ENCODE peak calls at places on chromosomes 12 and 14, in nine cellular contexts. One of them, this sample, is unnamed.

GRCh38 chr12:88958153-88958552 is 377.9 kb upstream of the KITLG start:
- DNase-seq in EL: no peak
- DNase-seq in LoVo: no peak
- DNase-seq in foreskin fibroblast: no peak
- DNase-seq in T1000: no peak
- DNase-seq in NCI-H1105: peak; percentile 35
- DNase-seq in left cardiac atrium: no peak
- DNase-seq in A549: no peak
- DNase-seq in CD8-positive, alpha-beta memory T cell: no peak
- DNase-seq in this sample: no peak

GRCh38 chr12:53952871-53953734 is 1.6 kb upstream of the HOXC12 start:
- DNase-seq in EL: no peak
- DNase-seq in LoVo: peak; percentile 76
- DNase-seq in foreskin fibroblast: peak; percentile 44
- DNase-seq in T1000: no peak
- DNase-seq in NCI-H1105: no peak
- DNase-seq in left cardiac atrium: no peak
- DNase-seq in A549: peak; percentile 22
- DNase-seq in CD8-positive, alpha-beta memory T cell: no peak
- DNase-seq in this sample: no peak

GRCh38 chr12:82781288-82782078 is 94.8 kb downstream of the TMTC2 start:
- DNase-seq in EL: no peak
- DNase-seq in LoVo: no peak
- DNase-seq in foreskin fibroblast: no peak
- DNase-seq in T1000: no peak
- DNase-seq in NCI-H1105: no peak
- DNase-seq in left cardiac atrium: no peak
- DNase-seq in A549: no peak
- DNase-seq in CD8-positive, alpha-beta memory T cell: no peak
- DNase-seq in this sample: no peak

GRCh38 chr14:35949933-35950332 is 123.8 kb downstream of the BRMS1L start:
- DNase-seq in EL: no peak
- DNase-seq in LoVo: peak; percentile 8
- DNase-seq in foreskin fibroblast: no peak
- DNase-seq in T1000: no peak
- DNase-seq in NCI-H1105: peak; percentile 78
- DNase-seq in left cardiac atrium: no peak
- DNase-seq in A549: peak; percentile 70
- DNase-seq in CD8-positive, alpha-beta memory T cell: no peak
- DNase-seq in this sample: no peak

GRCh38 chr12:14935031-14935430 is 3.3 kb downstream of the ERP27 start:
- DNase-seq in EL: no peak
- DNase-seq in LoVo: peak; percentile 12
- DNase-seq in foreskin fibroblast: no peak
- DNase-seq in T1000: no peak
- DNase-seq in NCI-H1105: no peak
- DNase-seq in left cardiac atrium: no peak
- DNase-seq in A549: no peak
- DNase-seq in CD8-positive, alpha-beta memory T cell: no peak
- DNase-seq in this sample: no peak

GRCh38 chr12:5088586-5089264 is 45.0 kb downstream of the KCNA5 start:
- DNase-seq in EL: peak; percentile 88
- DNase-seq in LoVo: peak; percentile 75
- DNase-seq in foreskin fibroblast: peak; percentile 91
- DNase-seq in T1000: no peak
- DNase-seq in NCI-H1105: no peak
- DNase-seq in left cardiac atrium: peak; percentile 38
- DNase-seq in A549: peak; percentile 64
- DNase-seq in CD8-positive, alpha-beta memory T cell: no peak
- DNase-seq in this sample: peak; percentile 48

GRCh38 chr12:50932787-50933280 is 19.5 kb upstream of the HIGD1C start:
- DNase-seq in EL: no peak
- DNase-seq in LoVo: peak; percentile 45
- DNase-seq in foreskin fibroblast: peak; percentile 18
- DNase-seq in T1000: no peak
- DNase-seq in NCI-H1105: no peak
- DNase-seq in left cardiac atrium: no peak
- DNase-seq in A549: no peak
- DNase-seq in CD8-positive, alpha-beta memory T cell: no peak
- DNase-seq in this sample: no peak

GRCh38 chr14:68140111-68140741 is 320.6 kb downstream of the RAD51B start:
- DNase-seq in EL: peak; percentile 99
- DNase-seq in LoVo: peak; percentile 93
- DNase-seq in foreskin fibroblast: peak; percentile 97
- DNase-seq in T1000: peak; percentile 85
- DNase-seq in NCI-H1105: peak; percentile 75
- DNase-seq in left cardiac atrium: peak; percentile 25
- DNase-seq in A549: peak; percentile 99
- DNase-seq in CD8-positive, alpha-beta memory T cell: no peak
- DNase-seq in this sample: peak; percentile 62

GRCh38 chr12:64633940-64634337 is 23.6 kb downstream of the RASSF3 start:
- DNase-seq in EL: peak; percentile 74
- DNase-seq in LoVo: peak; percentile 78
- DNase-seq in foreskin fibroblast: peak; percentile 86
- DNase-seq in T1000: no peak
- DNase-seq in NCI-H1105: no peak
- DNase-seq in left cardiac atrium: peak; percentile 61
- DNase-seq in A549: peak; percentile 92
- DNase-seq in CD8-positive, alpha-beta memory T cell: no peak
- DNase-seq in this sample: peak; percentile 29

GRCh38 chr12:47904647-47905312 is at the start of gene VDR:
- DNase-seq in EL: peak; percentile 83
- DNase-seq in LoVo: peak; percentile 95
- DNase-seq in foreskin fibroblast: peak; percentile 85
- DNase-seq in T1000: peak; percentile 71
- DNase-seq in NCI-H1105: peak; percentile 74
- DNase-seq in left cardiac atrium: peak; percentile 77
- DNase-seq in A549: peak; percentile 87
- DNase-seq in CD8-positive, alpha-beta memory T cell: peak; percentile 60
- DNase-seq in this sample: peak; percentile 95

GRCh38 chr12:113461666-113462065 is 10.0 kb downstream of the LHX5 start:
- DNase-seq in EL: peak; percentile 45
- DNase-seq in LoVo: no peak
- DNase-seq in foreskin fibroblast: peak; percentile 30
- DNase-seq in T1000: no peak
- DNase-seq in NCI-H1105: no peak
- DNase-seq in left cardiac atrium: no peak
- DNase-seq in A549: peak; percentile 70
- DNase-seq in CD8-positive, alpha-beta memory T cell: no peak
- DNase-seq in this sample: no peak

GRCh38 chr14:101496779-101497420 is 64.4 kb upstream of the DIO3 start:
- DNase-seq in EL: no peak
- DNase-seq in LoVo: no peak
- DNase-seq in foreskin fibroblast: no peak
- DNase-seq in T1000: no peak
- DNase-seq in NCI-H1105: no peak
- DNase-seq in left cardiac atrium: peak; percentile 2
- DNase-seq in A549: no peak
- DNase-seq in CD8-positive, alpha-beta memory T cell: no peak
- DNase-seq in this sample: no peak

GRCh38 chr14:45698462-45699134 is 445.6 kb upstream of the MIS18BP1 start:
- DNase-seq in EL: no peak
- DNase-seq in LoVo: peak; percentile 31
- DNase-seq in foreskin fibroblast: peak; percentile 47
- DNase-seq in T1000: no peak
- DNase-seq in NCI-H1105: peak; percentile 46
- DNase-seq in left cardiac atrium: no peak
- DNase-seq in A549: no peak
- DNase-seq in CD8-positive, alpha-beta memory T cell: no peak
- DNase-seq in this sample: no peak

GRCh38 chr12:120140603-120141002 is 24.1 kb upstream of the RAB35 start:
- DNase-seq in EL: no peak
- DNase-seq in LoVo: no peak
- DNase-seq in foreskin fibroblast: no peak
- DNase-seq in T1000: no peak
- DNase-seq in NCI-H1105: no peak
- DNase-seq in left cardiac atrium: no peak
- DNase-seq in A549: no peak
- DNase-seq in CD8-positive, alpha-beta memory T cell: no peak
- DNase-seq in this sample: no peak

GRCh38 chr12:130745921-130746320 is 29.8 kb upstream of the RIMBP2 start:
- DNase-seq in EL: no peak
- DNase-seq in LoVo: no peak
- DNase-seq in foreskin fibroblast: no peak
- DNase-seq in T1000: no peak
- DNase-seq in NCI-H1105: no peak
- DNase-seq in left cardiac atrium: no peak
- DNase-seq in A549: no peak
- DNase-seq in CD8-positive, alpha-beta memory T cell: no peak
- DNase-seq in this sample: no peak

GRCh38 chr14:49783394-49784010 is 15.5 kb downstream of the KLHDC2 start:
- DNase-seq in EL: no peak
- DNase-seq in LoVo: no peak
- DNase-seq in foreskin fibroblast: no peak
- DNase-seq in T1000: no peak
- DNase-seq in NCI-H1105: no peak
- DNase-seq in left cardiac atrium: no peak
- DNase-seq in A549: no peak
- DNase-seq in CD8-positive, alpha-beta memory T cell: no peak
- DNase-seq in this sample: no peak

GRCh38 chr12:54977857-54978256 is 6.7 kb downstream of the TESPA1 start:
- DNase-seq in EL: no peak
- DNase-seq in LoVo: no peak
- DNase-seq in foreskin fibroblast: no peak
- DNase-seq in T1000: no peak
- DNase-seq in NCI-H1105: no peak
- DNase-seq in left cardiac atrium: no peak
- DNase-seq in A549: no peak
- DNase-seq in CD8-positive, alpha-beta memory T cell: peak; percentile 34
- DNase-seq in this sample: no peak

GRCh38 chr12:48221645-48222044 is 18.6 kb upstream of the OR10AD1 start:
- DNase-seq in EL: no peak
- DNase-seq in LoVo: no peak
- DNase-seq in foreskin fibroblast: no peak
- DNase-seq in T1000: no peak
- DNase-seq in NCI-H1105: no peak
- DNase-seq in left cardiac atrium: no peak
- DNase-seq in A549: no peak
- DNase-seq in CD8-positive, alpha-beta memory T cell: no peak
- DNase-seq in this sample: no peak

GRCh38 chr12:53725824-53726223 is 1.4 kb downstream of the CALCOCO1 start:
- DNase-seq in EL: peak; percentile 49
- DNase-seq in LoVo: peak; percentile 47
- DNase-seq in foreskin fibroblast: peak; percentile 49
- DNase-seq in T1000: no peak
- DNase-seq in NCI-H1105: no peak
- DNase-seq in left cardiac atrium: no peak
- DNase-seq in A549: no peak
- DNase-seq in CD8-positive, alpha-beta memory T cell: no peak
- DNase-seq in this sample: peak; percentile 58

GRCh38 chr14:81198651-81199050 is 22.1 kb downstream of the GTF2A1 start:
- DNase-seq in EL: no peak
- DNase-seq in LoVo: no peak
- DNase-seq in foreskin fibroblast: no peak
- DNase-seq in T1000: no peak
- DNase-seq in NCI-H1105: no peak
- DNase-seq in left cardiac atrium: no peak
- DNase-seq in A549: no peak
- DNase-seq in CD8-positive, alpha-beta memory T cell: no peak
- DNase-seq in this sample: no peak

GRCh38 chr12:127785535-127785934 is 481.4 kb upstream of the TMEM132C start:
- DNase-seq in EL: peak; percentile 50
- DNase-seq in LoVo: peak; percentile 11
- DNase-seq in foreskin fibroblast: peak; percentile 76
- DNase-seq in T1000: no peak
- DNase-seq in NCI-H1105: no peak
- DNase-seq in left cardiac atrium: peak; percentile 29
- DNase-seq in A549: no peak
- DNase-seq in CD8-positive, alpha-beta memory T cell: no peak
- DNase-seq in this sample: peak; percentile 69

GRCh38 chr12:65826513-65827171 is 2.4 kb downstream of the HMGA2 start:
- DNase-seq in EL: peak; percentile 80
- DNase-seq in LoVo: peak; percentile 66
- DNase-seq in foreskin fibroblast: peak; percentile 56
- DNase-seq in T1000: no peak
- DNase-seq in NCI-H1105: no peak
- DNase-seq in left cardiac atrium: no peak
- DNase-seq in A549: peak; percentile 11
- DNase-seq in CD8-positive, alpha-beta memory T cell: no peak
- DNase-seq in this sample: peak; percentile 66

GRCh38 chr14:34640826-34641225 is 10.9 kb upstream of the SNX6 start:
- DNase-seq in EL: no peak
- DNase-seq in LoVo: no peak
- DNase-seq in foreskin fibroblast: no peak
- DNase-seq in T1000: no peak
- DNase-seq in NCI-H1105: no peak
- DNase-seq in left cardiac atrium: no peak
- DNase-seq in A549: no peak
- DNase-seq in CD8-positive, alpha-beta memory T cell: no peak
- DNase-seq in this sample: no peak

GRCh38 chr12:26870491-26871419 is 37.8 kb upstream of the ITPR2 start:
- DNase-seq in EL: peak; percentile 28
- DNase-seq in LoVo: peak; percentile 73
- DNase-seq in foreskin fibroblast: peak; percentile 67
- DNase-seq in T1000: no peak
- DNase-seq in NCI-H1105: peak; percentile 91
- DNase-seq in left cardiac atrium: peak; percentile 33
- DNase-seq in A549: peak; percentile 26
- DNase-seq in CD8-positive, alpha-beta memory T cell: no peak
- DNase-seq in this sample: peak; percentile 13

GRCh38 chr14:44204061-44204815 is 302.8 kb downstream of the FSCB start:
- DNase-seq in EL: no peak
- DNase-seq in LoVo: no peak
- DNase-seq in foreskin fibroblast: no peak
- DNase-seq in T1000: no peak
- DNase-seq in NCI-H1105: no peak
- DNase-seq in left cardiac atrium: no peak
- DNase-seq in A549: no peak
- DNase-seq in CD8-positive, alpha-beta memory T cell: no peak
- DNase-seq in this sample: no peak